ENCODE peak calls at places on chromosome 10, in seven cellular contexts. E is cardiac septum, Y is anterior cingulate cortex, U is neural progenitor cell, M is WTC11, O is aorta, W is LoVo. D is an unnamed sample.

GRCh38 chr10:112778579-112778978 is 171.5 kb upstream of the TCF7L2 start:
- DNase-seq in Y (no peak), W (peak; percentile 65), E (no peak), M (no peak), O (no peak), U (no peak), D (no peak)

GRCh38 chr10:49010831-49011230 is 71.2 kb upstream of the LRRC18 start:
- DNase-seq in W (no peak), Y (no peak), O (no peak), U (no peak), E (no peak), M (no peak), D (no peak)

GRCh38 chr10:22925088-22925487 is 2.8 kb upstream of the ARMC3 start:
- DNase-seq in E (no peak), M (no peak), Y (no peak), W (no peak), U (no peak), O (no peak), D (no peak)

GRCh38 chr10:3763035-3763456 is 22.0 kb downstream of the KLF6 start:
- DNase-seq in U (no peak), E (no peak), O (no peak), M (no peak), Y (no peak), W (peak; percentile 79), D (peak; percentile 44)

GRCh38 chr10:117257701-117258100 is 16.8 kb downstream of the SLC18A2 start:
- DNase-seq in U (no peak), E (no peak), O (peak; percentile 36), M (no peak), Y (no peak), W (no peak), D (no peak)

GRCh38 chr10:101145750-101146391 is 14.8 kb downstream of the TLX1 start:
- DNase-seq in Y (no peak), O (no peak), E (no peak), W (no peak), M (no peak), U (no peak), D (no peak)

GRCh38 chr10:5643356-5643755 is 23.0 kb downstream of the ASB13 start:
- DNase-seq in W (no peak), M (no peak), Y (no peak), O (no peak), U (no peak), E (no peak), D (no peak)

GRCh38 chr10:101066146-101066889 is 4.5 kb downstream of the KAZALD1 start:
- DNase-seq in E (peak; percentile 90), Y (no peak), M (peak; percentile 59), W (peak; percentile 91), O (peak; percentile 91), U (peak; percentile 76), D (peak; percentile 72)

GRCh38 chr10:59668081-59668480 is 41.6 kb downstream of the SLC16A9 start:
- DNase-seq in Y (no peak), E (no peak), W (no peak), M (no peak), U (no peak), O (no peak), D (no peak)

GRCh38 chr10:12484945-12485805 is 135.8 kb downstream of the CAMK1D start:
- DNase-seq in E (no peak), M (peak; percentile 43), W (no peak), U (no peak), Y (peak; percentile 25), O (peak; percentile 84), D (peak; percentile 54)

GRCh38 chr10:3639546-3639945 is 145.5 kb downstream of the KLF6 start:
- DNase-seq in M (no peak), Y (no peak), U (no peak), E (no peak), W (peak; percentile 27), O (no peak), D (no peak)

GRCh38 chr10:61904711-61905445 is 3.4 kb downstream of the ARID5B start:
- DNase-seq in Y (no peak), O (no peak), M (no peak), U (peak; percentile 16), E (no peak), W (peak; percentile 24), D (peak; percentile 84)

GRCh38 chr10:17025444-17026295 is 103.9 kb downstream of the CUBN start:
- DNase-seq in Y (peak; percentile 5), E (no peak), U (peak; percentile 50), M (no peak), O (peak; percentile 82), W (no peak), D (peak; percentile 89)

GRCh38 chr10:78973901-78974408 is 94.8 kb upstream of the ZMIZ1 start:
- DNase-seq in W (no peak), E (peak; percentile 86), U (peak; percentile 93), Y (peak; percentile 89), M (peak; percentile 82), O (peak; percentile 92), D (peak; percentile 71)

GRCh38 chr10:125060851-125061556 is 99.4 kb downstream of the CTBP2 start:
- DNase-seq in Y (peak; percentile 81), W (no peak), E (peak; percentile 92), U (peak; percentile 84), M (peak; percentile 74), O (peak; percentile 95), D (peak; percentile 66)

GRCh38 chr10:15714847-15715246 is 4.9 kb downstream of the ITGA8 start:
- DNase-seq in W (no peak), O (no peak), U (no peak), E (no peak), Y (no peak), M (no peak), D (no peak)

GRCh38 chr10:323651-324293 is 188.5 kb downstream of the ZMYND11 start:
- DNase-seq in Y (peak; percentile 10), W (peak; percentile 42), M (no peak), E (peak; percentile 82), U (no peak), O (peak; percentile 97), D (peak; percentile 71)

GRCh38 chr10:79385804-79386531 is 38.7 kb downstream of the PPIF start:
- DNase-seq in M (peak; percentile 68), Y (no peak), W (no peak), U (peak; percentile 49), O (peak; percentile 65), E (no peak), D (no peak)

GRCh38 chr10:28202941-28203352 is 99.9 kb downstream of the MPP7 start:
- DNase-seq in Y (no peak), W (no peak), M (no peak), U (no peak), E (no peak), O (no peak), D (no peak)

GRCh38 chr10:9009505-9009904 is 955.0 kb downstream of the GATA3 start:
- DNase-seq in O (no peak), Y (no peak), E (no peak), M (no peak), U (no peak), W (no peak), D (no peak)

GRCh38 chr10:35236739-35237138 is 99.6 kb upstream of the CCNY start:
- DNase-seq in O (no peak), W (no peak), E (no peak), M (peak; percentile 22), U (peak; percentile 49), Y (no peak), D (no peak)

GRCh38 chr10:124339951-124340760 is 78.6 kb downstream of the OAT start:
- DNase-seq in O (peak; percentile 86), U (no peak), M (no peak), W (no peak), Y (no peak), E (peak; percentile 70), D (no peak)

GRCh38 chr10:43417950-43418768 is 9.2 kb upstream of the HNRNPF start:
- DNase-seq in U (no peak), M (no peak), Y (no peak), W (no peak), O (no peak), E (no peak), D (peak; percentile 80)

GRCh38 chr10:69494626-69495558 is 43.6 kb downstream of the TSPAN15 start:
- DNase-seq in W (no peak), Y (peak; percentile 97), U (peak; percentile 47), E (peak; percentile 74), O (peak; percentile 72), M (no peak), D (no peak)

GRCh38 chr10:103816431-103816830 is 38.9 kb downstream of the SH3PXD2A start:
- DNase-seq in U (no peak), E (no peak), Y (no peak), O (no peak), M (no peak), W (no peak), D (no peak)

GRCh38 chr10:104301907-104302690 is 33.1 kb downstream of the GSTO2 start:
- DNase-seq in U (no peak), W (no peak), E (peak; percentile 70), M (no peak), Y (no peak), O (no peak), D (no peak)

GRCh38 chr10:63720072-63720537 is 198.9 kb downstream of the REEP3 start:
- DNase-seq in Y (no peak), M (peak; percentile 45), O (no peak), U (peak; percentile 61), W (peak; percentile 68), E (no peak), D (peak; percentile 66)

GRCh38 chr10:89242840-89243586 is 8.6 kb downstream of the LIPA start:
- DNase-seq in M (no peak), Y (no peak), U (no peak), O (no peak), W (no peak), E (no peak), D (no peak)

GRCh38 chr10:117217196-117217761 is 20.0 kb downstream of the KCNK18 start:
- DNase-seq in E (no peak), O (no peak), U (peak; percentile 57), M (peak; percentile 39), W (peak; percentile 5), Y (no peak), D (peak; percentile 43)

GRCh38 chr10:122282253-122282671 is 11.2 kb downstream of the BTBD16 start:
- DNase-seq in E (no peak), W (no peak), M (no peak), Y (no peak), O (no peak), U (no peak), D (no peak)

GRCh38 chr10:119531067-119531466 is 11.5 kb downstream of the RGS10 start:
- DNase-seq in E (no peak), U (no peak), O (peak; percentile 2), W (no peak), Y (no peak), M (no peak), D (no peak)

GRCh38 chr10:113619401-113619800 is 44.4 kb downstream of the NRAP start:
- DNase-seq in U (no peak), W (no peak), E (no peak), Y (no peak), O (no peak), M (no peak), D (no peak)

GRCh38 chr10:25261571-25261970 is 86.8 kb downstream of the GPR158 start:
- DNase-seq in E (no peak), W (no peak), M (no peak), Y (no peak), U (no peak), O (no peak), D (no peak)

GRCh38 chr10:47140752-47141348 is 159.1 kb upstream of the GDF10 start:
- DNase-seq in Y (no peak), U (no peak), O (no peak), E (no peak), M (no peak), W (no peak), D (no peak)

GRCh38 chr10:110416776-110417732 is 80.7 kb upstream of the DUSP5 start:
- DNase-seq in U (no peak), O (no peak), Y (no peak), M (no peak), E (no peak), W (peak; percentile 66), D (peak; percentile 20)

GRCh38 chr10:77328272-77328816 is 309.3 kb downstream of the KCNMA1 start:
- DNase-seq in E (no peak), U (peak; percentile 80), W (no peak), Y (no peak), O (no peak), M (peak; percentile 62), D (peak; percentile 57)

GRCh38 chr10:92822060-92822634 is 26.2 kb upstream of the EXOC6 start:
- DNase-seq in W (peak; percentile 81), Y (no peak), O (no peak), M (no peak), U (no peak), E (no peak), D (no peak)

GRCh38 chr10:101018118-101018599 is 12.8 kb downstream of the PDZD7 start:
- DNase-seq in O (peak; percentile 62), E (no peak), U (peak; percentile 49), Y (no peak), W (no peak), M (no peak), D (no peak)